ENCODE peak calls at places on chromosomes 1 and 21, in four cellular contexts. F is spleen, U is body of pancreas, C is heart left ventricle. S is an unnamed sample.

GRCh38 chr1:48823161-48823560 is 46.5 kb upstream of the BEND5 start:
- DNase-seq in C (peak), F (no peak), U (peak), S (no peak)

GRCh38 chr1:5744911-5745431 is 247.3 kb downstream of the NPHP4 start:
- DNase-seq in U (no peak), C (no peak), F (peak), S (no peak)

GRCh38 chr1:41843378-41843777 is 75.3 kb downstream of the HIVEP3 start:
- DNase-seq in U (no peak), F (no peak), C (no peak), S (no peak)

GRCh38 chr1:208233546-208233945 is 10.6 kb downstream of the PLXNA2 start:
- DNase-seq in U (peak), C (no peak), F (no peak), S (no peak)

GRCh38 chr21:18350216-18350615 is 53.4 kb downstream of the TMPRSS15 start:
- DNase-seq in U (no peak), C (no peak), F (no peak), S (no peak)

GRCh38 chr1:8889103-8889846 is 10.8 kb upstream of the ENO1 start:
- DNase-seq in F (no peak), C (no peak), U (no peak), S (no peak)

GRCh38 chr1:241846862-241847539 is 1.0 kb upstream of the EXO1 start:
- DNase-seq in U (no peak), F (no peak), C (no peak), S (no peak)

GRCh38 chr1:95364546-95364945 is 130.5 kb downstream of the RWDD3 start:
- DNase-seq in U (no peak), C (no peak), F (no peak), S (no peak)

GRCh38 chr1:183070234-183070922 is 47.2 kb downstream of the LAMC1 start:
- DNase-seq in F (no peak), C (no peak), U (no peak), S (no peak)

GRCh38 chr1:38735651-38736161 is 123.9 kb downstream of the RRAGC start:
- DNase-seq in C (no peak), U (no peak), F (no peak), S (no peak)

GRCh38 chr1:30986755-30987154 is 78.2 kb upstream of the SDC3 start:
- DNase-seq in C (no peak), U (no peak), F (no peak), S (no peak)
- TF ChIP-seq POLR2A in C (no peak), U (no peak), F (no peak), S (no peak)

GRCh38 chr21:36965720-36966065 is 776 bp downstream of the HLCS start:
- DNase-seq in U (no peak), F (no peak), C (no peak), S (no peak)

GRCh38 chr21:36964398-36964797 is 2.1 kb downstream of the HLCS start:
- DNase-seq in F (no peak), U (no peak), C (no peak), S (no peak)

GRCh38 chr21:36964832-36965719 is 1.4 kb downstream of the HLCS start:
- DNase-seq in U (no peak), F (no peak), C (no peak), S (no peak)

GRCh38 chr21:36966846-36967657 is 583 bp upstream of the HLCS start:
- DNase-seq in F (peak), U (no peak), C (no peak), S (no peak)

GRCh38 chr21:36966066-36966845 is at the start of gene HLCS:
- DNase-seq in F (peak), U (peak), C (peak), S (peak)
- TF ChIP-seq POLR2A in F (no peak), U (peak), C (peak), S (peak)

DNA sequence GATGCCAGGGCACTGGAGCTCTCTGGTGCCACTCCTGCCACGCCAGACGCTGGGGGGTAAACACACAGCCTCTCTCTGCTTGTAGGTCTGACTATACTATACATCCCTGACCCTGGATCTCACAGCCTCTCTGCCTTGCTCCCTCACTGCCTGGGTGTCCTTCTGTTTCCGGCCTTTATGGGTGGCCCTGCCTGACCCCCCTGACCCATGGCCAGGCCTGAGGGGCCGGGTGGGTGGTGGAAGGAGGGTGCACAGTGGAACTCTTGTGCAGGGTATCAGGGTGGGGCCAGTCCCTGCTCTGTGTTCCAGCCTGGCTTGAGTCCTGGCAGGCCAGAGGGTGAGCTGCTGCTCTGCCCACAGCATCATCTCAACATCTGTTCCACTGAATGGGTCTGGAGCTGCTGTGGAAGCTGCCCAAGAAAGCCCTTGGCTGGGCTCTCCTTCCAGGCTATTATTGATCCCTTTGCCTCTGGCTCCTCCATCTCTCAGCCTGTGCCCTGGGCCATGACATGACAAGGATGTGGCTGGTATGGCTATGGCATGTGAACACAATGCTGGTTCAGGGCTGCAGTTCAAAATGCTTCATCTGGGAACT is 17.2 kb upstream of the SYNC start:
- DNase-seq in F (no peak), C (no peak), U (no peak), S (no peak)
- TF ChIP-seq POLR2A in F (no peak), C (no peak), U (no peak), S (no peak)

DNA sequence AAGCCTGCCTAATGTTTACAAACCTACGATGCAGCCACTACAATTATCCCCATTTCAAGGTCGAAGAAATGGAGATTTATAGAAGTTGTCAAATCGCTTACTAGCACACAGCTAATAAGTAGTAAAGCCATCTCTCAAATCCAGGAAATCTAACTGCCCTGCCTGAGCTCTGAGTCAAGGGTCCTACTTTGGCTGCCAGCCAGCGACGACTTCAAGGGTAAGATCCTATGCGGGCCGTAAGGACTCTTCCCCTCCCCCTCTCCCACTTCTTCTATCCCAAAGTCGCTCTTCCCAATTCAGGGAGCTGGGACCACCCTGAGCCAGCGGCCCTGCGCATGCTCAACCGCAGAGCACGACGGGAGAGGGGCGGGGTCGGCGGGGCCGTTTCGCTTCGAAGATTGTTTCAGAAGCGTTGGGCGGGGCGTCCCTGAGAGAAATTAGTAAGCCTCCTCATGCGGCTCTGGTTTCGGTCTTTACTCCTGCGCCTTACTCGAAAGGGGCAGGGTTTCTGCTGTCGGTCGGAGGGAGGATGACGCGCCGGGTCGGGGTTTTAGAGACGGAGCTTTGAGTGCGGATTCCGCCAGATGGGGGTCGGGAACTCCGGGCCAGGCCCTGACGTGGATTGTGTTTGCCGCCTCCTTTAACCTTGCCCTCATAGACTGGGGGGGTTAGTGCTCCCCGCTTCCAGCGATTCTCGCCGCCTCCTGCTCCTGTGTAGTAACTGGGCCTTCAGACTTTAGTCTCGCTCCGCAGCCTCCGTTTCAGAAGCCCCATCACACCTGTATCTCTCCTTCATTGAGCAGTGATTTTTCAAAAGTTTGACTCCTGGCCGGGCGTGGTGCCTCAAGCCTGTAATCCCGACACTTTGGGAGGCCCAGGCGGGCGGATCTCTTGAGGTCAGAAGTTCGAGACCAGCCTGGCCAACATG is at the start of gene ZMYM1:
- DNase-seq in F (peak), U (peak), C (peak), S (peak)
- TF ChIP-seq POLR2A in F (no peak), U (peak), C (peak), S (peak)